ENCODE peak calls at places on chromosome 11, in five cellular contexts. T is fibroblast of mammary gland, L is body of pancreas, M is lower leg skin, S is heart left ventricle. N is an unnamed sample.

GRCh38 chr11:9028591-9028990 is 24.8 kb upstream of the NRIP3 start:
- DNase-seq in S (no peak), M (no peak), L (no peak), T (no peak), N (no peak)

GRCh38 chr11:103494491-103494890 is 385.3 kb downstream of the DYNC2H1 start:
- DNase-seq in L (no peak), M (no peak), T (peak), S (no peak), N (peak)

GRCh38 chr11:35332524-35332923 is 86.8 kb downstream of the SLC1A2 start:
- DNase-seq in M (no peak), L (no peak), S (no peak), T (no peak), N (no peak)

GRCh38 chr11:71153005-71153395 is 99.4 kb downstream of the SHANK2 start:
- DNase-seq in S (no peak), M (peak), T (peak), L (peak), N (peak)

GRCh38 chr11:7603031-7603781 is 70.1 kb downstream of the CYB5R2 start:
- DNase-seq in L (no peak), S (no peak), T (peak), M (no peak), N (peak)

GRCh38 chr11:110901441-110901840 is 189.2 kb upstream of the ARHGAP20 start:
- DNase-seq in T (no peak), M (no peak), L (no peak), S (no peak), N (no peak)

GRCh38 chr11:103947566-103947919 is 88.9 kb upstream of the DDI1 start:
- DNase-seq in T (peak), M (no peak), L (no peak), S (no peak), N (peak)

GRCh38 chr11:117023178-117023577 is 75.0 kb downstream of the SIK3 start:
- DNase-seq in M (no peak), T (no peak), S (no peak), L (no peak), N (no peak)

GRCh38 chr11:95727630-95728029 is 62.0 kb downstream of the FAM76B start:
- DNase-seq in S (no peak), L (no peak), M (no peak), T (no peak), N (no peak)

GRCh38 chr11:133362156-133362555 is 170.1 kb downstream of the OPCML start:
- DNase-seq in T (no peak), L (no peak), S (no peak), M (no peak), N (no peak)

GRCh38 chr11:3950996-3951662 is 95.7 kb downstream of the STIM1 start:
- DNase-seq in T (peak), M (no peak), L (peak), S (no peak), N (peak)

GRCh38 chr11:108733479-108734116 is 68.7 kb downstream of the DDX10 start:
- DNase-seq in M (no peak), S (no peak), T (peak), L (peak), N (peak)

GRCh38 chr11:36431429-36432092 is 78.5 kb downstream of the TRAF6 start:
- DNase-seq in M (no peak), S (peak), L (peak), T (peak), N (peak)

GRCh38 chr11:128574576-128575011 is 12.8 kb downstream of the ETS1 start:
- DNase-seq in T (peak), L (no peak), M (no peak), S (no peak), N (no peak)

GRCh38 chr11:42552786-42553185 is 759.0 kb upstream of the API5 start:
- DNase-seq in L (peak), S (no peak), T (peak), M (no peak), N (no peak)

GRCh38 chr11:126406368-126406767 is 50.9 kb downstream of the ST3GAL4 start:
- DNase-seq in T (no peak), M (no peak), L (no peak), S (no peak), N (no peak)

GRCh38 chr11:12421386-12421785 is 44.0 kb downstream of the PARVA start:
- DNase-seq in L (no peak), S (no peak), T (no peak), M (no peak), N (no peak)

GRCh38 chr11:115455606-115456005 is 48.6 kb downstream of the CADM1 start:
- DNase-seq in M (no peak), L (no peak), S (no peak), T (no peak), N (no peak)

GRCh38 chr11:116859175-116859574 is 21.8 kb upstream of the APOA1 start:
- DNase-seq in M (no peak), T (no peak), S (no peak), L (no peak), N (no peak)

GRCh38 chr11:103601230-103601846 is 435.1 kb upstream of the DDI1 start:
- DNase-seq in T (peak), S (no peak), L (peak), M (no peak), N (peak)

GRCh38 chr11:67613313-67613959 is 6.7 kb downstream of the NDUFV1 start:
- DNase-seq in M (no peak), T (no peak), L (no peak), S (no peak), N (no peak)
- H3K4me3 ChIP-seq in M (no peak), T (no peak), L (no peak), S (peak), N (no peak)

DNA sequence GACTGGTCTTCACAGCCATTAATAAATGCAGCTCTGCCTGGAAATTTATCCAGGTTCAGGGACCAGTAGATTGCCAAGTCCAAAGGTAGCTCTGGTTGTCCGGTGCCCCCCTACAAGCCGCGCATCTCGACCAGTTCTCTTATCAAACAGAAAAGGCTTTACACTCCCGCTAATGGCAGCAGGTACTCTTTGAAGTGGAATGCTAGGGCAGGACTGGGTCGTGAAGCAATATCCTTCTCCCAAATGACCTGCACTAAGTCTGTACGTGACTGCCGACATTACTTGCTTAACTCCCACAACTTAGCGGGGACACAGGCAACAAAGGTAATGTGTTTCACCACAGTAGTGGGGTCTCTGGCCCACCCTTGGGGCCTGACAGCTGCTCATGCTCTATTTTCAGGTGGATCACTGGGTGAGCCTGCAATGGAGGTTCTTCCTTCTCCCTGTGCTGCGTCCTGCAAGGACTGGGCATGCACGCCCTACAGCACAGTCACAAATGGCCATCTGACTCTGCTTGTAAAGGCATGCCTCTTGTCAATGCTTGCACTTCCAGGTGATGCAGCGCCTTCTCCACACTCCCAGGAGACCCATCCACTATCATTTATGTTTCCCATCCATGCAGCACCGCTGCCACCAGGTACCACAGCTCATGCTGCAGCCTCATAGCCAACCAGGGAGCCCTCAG is 96.2 kb upstream of the CTSC start:
- DNase-seq in M (no peak), S (no peak), L (no peak), T (no peak), N (no peak)
- H3K4me3 ChIP-seq in M (no peak), S (no peak), L (no peak), T (no peak), N (no peak)

GRCh38 chr11:34243620-34244493 is 114.0 kb downstream of the ABTB2 start:
- DNase-seq in M (no peak), L (peak), S (peak), T (peak), N (peak)
- H3K4me3 ChIP-seq in M (no peak), L (no peak), S (no peak), T (no peak), N (no peak)

GRCh38 chr11:118145285-118146227 is 7.1 kb downstream of the SCN4B start:
- DNase-seq in L (peak), S (peak), M (peak), T (peak), N (peak)

GRCh38 chr11:118144301-118144701 is 8.3 kb downstream of the SCN4B start:
- DNase-seq in S (peak), L (no peak), T (no peak), M (no peak), N (no peak)

GRCh38 chr11:118143661-118144185 is 8.9 kb downstream of the SCN4B start:
- DNase-seq in T (no peak), L (no peak), M (no peak), S (no peak), N (no peak)

GRCh38 chr11:118146554-118146953 is 6.1 kb downstream of the SCN4B start:
- DNase-seq in S (no peak), M (no peak), T (no peak), L (no peak), N (no peak)

DNA sequence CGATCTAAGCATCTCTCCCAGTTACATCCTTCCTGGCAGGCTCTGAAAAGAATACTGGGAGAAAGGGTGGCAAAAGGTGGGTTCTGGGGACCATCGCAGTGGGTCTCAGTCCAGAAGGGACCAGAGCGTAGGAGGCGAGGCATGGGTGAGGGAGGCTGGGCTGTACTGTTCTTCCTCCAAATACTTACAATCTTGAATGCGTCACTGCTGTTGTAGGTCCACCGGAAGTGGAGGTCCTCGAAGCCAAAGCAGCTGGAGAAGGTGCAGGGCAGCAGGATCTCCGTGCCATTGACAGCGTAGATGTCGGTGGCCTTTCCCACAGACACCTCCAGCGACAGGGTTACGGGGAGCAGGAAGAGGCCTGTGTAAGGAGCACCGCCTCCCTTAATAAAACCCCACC is 7.8 kb downstream of the SCN4B start:
- DNase-seq in M (no peak), T (no peak), L (no peak), S (no peak), N (no peak)
- H3K4me3 ChIP-seq in M (no peak), T (no peak), L (no peak), S (peak), N (no peak)

DNA sequence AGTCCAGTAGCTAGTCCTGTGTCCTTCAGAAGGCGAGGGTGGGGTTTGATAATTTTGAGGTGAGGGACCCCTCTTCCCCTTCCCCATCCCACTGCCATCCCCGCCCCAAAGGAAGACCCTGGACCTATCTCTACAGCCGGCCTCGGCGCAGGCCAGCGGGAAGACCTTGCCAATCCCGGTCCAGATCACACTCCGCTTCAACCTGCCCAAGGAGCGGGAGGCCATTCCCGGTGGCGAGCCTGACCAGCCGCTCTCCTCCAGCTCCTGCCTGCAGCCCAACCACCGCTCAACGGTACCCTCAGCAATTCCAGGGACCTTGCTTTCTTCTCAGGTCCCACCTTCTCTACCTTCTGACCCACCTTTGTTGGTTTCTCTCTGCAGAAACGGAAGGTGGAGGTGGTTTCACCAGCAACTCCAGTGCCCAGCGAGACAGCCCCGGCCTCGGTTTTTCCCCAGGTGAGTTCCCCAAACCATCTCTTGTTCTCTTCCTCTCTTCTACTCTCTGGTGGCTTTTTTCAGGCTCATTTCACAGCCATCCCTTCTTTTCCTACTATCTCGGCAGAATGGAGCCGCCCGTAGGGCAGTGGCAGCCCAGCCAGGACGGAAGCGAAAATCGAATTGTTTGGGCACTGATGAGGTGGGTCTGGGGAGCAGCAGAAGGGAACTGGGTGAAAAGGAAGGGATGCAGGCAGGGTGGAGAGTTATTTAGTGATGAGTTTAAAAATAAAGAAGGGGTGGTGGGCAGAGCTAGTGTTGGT is 1.3 kb downstream of the KAT5 start:
- DNase-seq in T (no peak), L (no peak), S (no peak), M (peak), N (no peak)
- H3K4me3 ChIP-seq in T (peak), L (no peak), S (peak), M (no peak), N (peak)

GRCh38 chr11:91243065-91243464 is 981.6 kb upstream of the FAT3 start:
- DNase-seq in T (no peak), L (no peak), S (no peak), M (no peak), N (no peak)

GRCh38 chr11:91248199-91248807 is 976.3 kb upstream of the FAT3 start:
- DNase-seq in T (peak), M (no peak), S (no peak), L (no peak), N (peak)

GRCh38 chr11:91239359-91239758 is 985.3 kb upstream of the FAT3 start:
- DNase-seq in T (no peak), S (no peak), L (no peak), M (no peak), N (no peak)

GRCh38 chr11:91244921-91245320 is 979.7 kb upstream of the FAT3 start:
- DNase-seq in M (no peak), S (no peak), T (no peak), L (no peak), N (no peak)

GRCh38 chr11:91243630-91244029 is 981.0 kb upstream of the FAT3 start:
- DNase-seq in S (no peak), M (no peak), T (no peak), L (no peak), N (peak)
- H3K4me3 ChIP-seq in S (no peak), M (no peak), T (no peak), L (no peak), N (no peak)